ENCODE peak calls at places on chromosomes 6 and 20, in seven cellular contexts. One of them, this sample, is unnamed.

GRCh38 chr6:29791786-29792122 is 35.9 kb upstream of the HLA-G start:
- DNase-seq in H1: no peak
- DNase-seq in mesenchymal stem cell: no peak
- DNase-seq in trophoblast cell: no peak
- DNase-seq in mesendoderm: no peak
- DNase-seq in IMR-90: no peak
- DNase-seq in neuronal stem cell: no peak
- DNase-seq in this sample: no peak

GRCh38 chr6:110476046-110476849 is at the start of gene SLC22A16:
- DNase-seq in mesenchymal stem cell: no peak
- DNase-seq in H1: no peak
- DNase-seq in mesendoderm: no peak
- DNase-seq in trophoblast cell: no peak
- DNase-seq in IMR-90: no peak
- DNase-seq in neuronal stem cell: no peak
- DNase-seq in this sample: no peak

GRCh38 chr20:401682-402495 is 6.2 kb upstream of the RBCK1 start:
- DNase-seq in mesendoderm: peak; percentile 42
- DNase-seq in neuronal stem cell: no peak
- DNase-seq in trophoblast cell: peak; percentile 31
- DNase-seq in mesenchymal stem cell: no peak
- DNase-seq in H1: no peak
- DNase-seq in IMR-90: peak; percentile 80
- DNase-seq in this sample: no peak

GRCh38 chr20:24981750-24982149 is 10.8 kb downstream of the APMAP start:
- DNase-seq in H1: no peak
- DNase-seq in trophoblast cell: no peak
- DNase-seq in IMR-90: no peak
- DNase-seq in mesendoderm: no peak
- DNase-seq in neuronal stem cell: no peak
- DNase-seq in mesenchymal stem cell: no peak
- DNase-seq in this sample: peak; percentile 4

GRCh38 chr6:79694623-79695311 is 63.6 kb downstream of the SH3BGRL2 start:
- DNase-seq in mesendoderm: peak; percentile 48
- DNase-seq in IMR-90: no peak
- DNase-seq in H1: no peak
- DNase-seq in neuronal stem cell: no peak
- DNase-seq in trophoblast cell: no peak
- DNase-seq in mesenchymal stem cell: no peak
- DNase-seq in this sample: no peak

GRCh38 chr6:16901777-16902176 is 140.5 kb upstream of the ATXN1 start:
- DNase-seq in mesenchymal stem cell: no peak
- DNase-seq in trophoblast cell: no peak
- DNase-seq in IMR-90: peak; percentile 61
- DNase-seq in mesendoderm: no peak
- DNase-seq in neuronal stem cell: no peak
- DNase-seq in H1: no peak
- DNase-seq in this sample: no peak

GRCh38 chr20:16712541-16712947 is 17.3 kb upstream of the SNRPB2 start:
- DNase-seq in mesendoderm: no peak
- DNase-seq in neuronal stem cell: no peak
- DNase-seq in H1: no peak
- DNase-seq in trophoblast cell: no peak
- DNase-seq in IMR-90: no peak
- DNase-seq in mesenchymal stem cell: no peak
- DNase-seq in this sample: no peak

GRCh38 chr6:26017567-26017966 is 55.0 kb downstream of the TRIM38 start:
- DNase-seq in neuronal stem cell: peak; percentile 67
- DNase-seq in mesendoderm: peak; percentile 95
- DNase-seq in trophoblast cell: peak; percentile 4
- DNase-seq in mesenchymal stem cell: peak; percentile 80
- DNase-seq in IMR-90: peak; percentile 95
- DNase-seq in H1: no peak
- DNase-seq in this sample: peak; percentile 80

GRCh38 chr20:37574199-37574890 is 46.7 kb upstream of the BLCAP start:
- DNase-seq in H1: no peak
- DNase-seq in mesendoderm: no peak
- DNase-seq in neuronal stem cell: no peak
- DNase-seq in trophoblast cell: no peak
- DNase-seq in IMR-90: no peak
- DNase-seq in mesenchymal stem cell: no peak
- DNase-seq in this sample: peak; percentile 17

GRCh38 chr6:86775893-86776292 is 161.4 kb upstream of the HTR1E start:
- DNase-seq in neuronal stem cell: no peak
- DNase-seq in H1: no peak
- DNase-seq in trophoblast cell: no peak
- DNase-seq in mesendoderm: no peak
- DNase-seq in IMR-90: no peak
- DNase-seq in mesenchymal stem cell: no peak
- DNase-seq in this sample: no peak

GRCh38 chr6:156700440-156701057 is 76.6 kb upstream of the ARID1B start:
- DNase-seq in mesendoderm: no peak
- DNase-seq in H1: no peak
- DNase-seq in mesenchymal stem cell: no peak
- DNase-seq in neuronal stem cell: no peak
- DNase-seq in IMR-90: no peak
- DNase-seq in trophoblast cell: no peak
- DNase-seq in this sample: no peak

GRCh38 chr6:90495216-90495817 is 91.6 kb downstream of the MAP3K7 start:
- DNase-seq in IMR-90: no peak
- DNase-seq in trophoblast cell: no peak
- DNase-seq in neuronal stem cell: no peak
- DNase-seq in mesenchymal stem cell: no peak
- DNase-seq in H1: no peak
- DNase-seq in mesendoderm: no peak
- DNase-seq in this sample: peak; percentile 74

GRCh38 chr6:52566201-52566600 is 10.7 kb downstream of the TRAM2 start:
- DNase-seq in neuronal stem cell: no peak
- DNase-seq in IMR-90: no peak
- DNase-seq in H1: no peak
- DNase-seq in trophoblast cell: no peak
- DNase-seq in mesendoderm: no peak
- DNase-seq in mesenchymal stem cell: no peak
- DNase-seq in this sample: no peak

GRCh38 chr6:35810831-35811698 is 5.9 kb downstream of the LHFPL5 start:
- DNase-seq in IMR-90: peak; percentile 69
- DNase-seq in mesendoderm: no peak
- DNase-seq in H1: no peak
- DNase-seq in trophoblast cell: no peak
- DNase-seq in neuronal stem cell: no peak
- DNase-seq in mesenchymal stem cell: peak; percentile 81
- DNase-seq in this sample: no peak

GRCh38 chr20:3471397-3472021 is 691 bp downstream of the ATRN start:
- DNase-seq in trophoblast cell: no peak
- DNase-seq in H1: no peak
- DNase-seq in IMR-90: no peak
- DNase-seq in mesenchymal stem cell: peak; percentile 2
- DNase-seq in mesendoderm: no peak
- DNase-seq in neuronal stem cell: no peak
- DNase-seq in this sample: no peak

GRCh38 chr20:61477366-61477966 is 225.4 kb downstream of the CDH4 start:
- DNase-seq in mesenchymal stem cell: no peak
- DNase-seq in H1: no peak
- DNase-seq in IMR-90: no peak
- DNase-seq in neuronal stem cell: no peak
- DNase-seq in mesendoderm: no peak
- DNase-seq in trophoblast cell: no peak
- DNase-seq in this sample: peak; percentile 14

GRCh38 chr6:31495580-31495979 is 2.4 kb upstream of the MICB start:
- DNase-seq in mesendoderm: peak; percentile 43
- DNase-seq in neuronal stem cell: no peak
- DNase-seq in IMR-90: peak; percentile 62
- DNase-seq in trophoblast cell: no peak
- DNase-seq in H1: no peak
- DNase-seq in mesenchymal stem cell: peak; percentile 77
- DNase-seq in this sample: no peak

GRCh38 chr20:9582137-9582536 is 67.7 kb downstream of the LAMP5 start:
- DNase-seq in mesenchymal stem cell: no peak
- DNase-seq in trophoblast cell: no peak
- DNase-seq in H1: no peak
- DNase-seq in neuronal stem cell: no peak
- DNase-seq in IMR-90: no peak
- DNase-seq in mesendoderm: no peak
- DNase-seq in this sample: no peak

GRCh38 chr20:41261260-41261659 is 56.3 kb downstream of the ZHX3 start:
- DNase-seq in neuronal stem cell: no peak
- DNase-seq in trophoblast cell: no peak
- DNase-seq in IMR-90: no peak
- DNase-seq in mesendoderm: peak; percentile 63
- DNase-seq in mesenchymal stem cell: peak; percentile 18
- DNase-seq in H1: no peak
- DNase-seq in this sample: no peak

GRCh38 chr20:62675156-62675871 is 33.0 kb downstream of the SLCO4A1 start:
- DNase-seq in mesenchymal stem cell: no peak
- DNase-seq in neuronal stem cell: no peak
- DNase-seq in H1: no peak
- DNase-seq in mesendoderm: no peak
- DNase-seq in IMR-90: no peak
- DNase-seq in trophoblast cell: peak; percentile 58
- DNase-seq in this sample: no peak

GRCh38 chr6:30687659-30688431 is 1.4 kb upstream of the PPP1R18 start:
- DNase-seq in neuronal stem cell: no peak
- DNase-seq in H1: no peak
- DNase-seq in IMR-90: peak; percentile 47
- DNase-seq in trophoblast cell: no peak
- DNase-seq in mesendoderm: peak; percentile 58
- DNase-seq in mesenchymal stem cell: peak; percentile 59
- DNase-seq in this sample: peak; percentile 53

GRCh38 chr6:169498887-169499513 is 202.8 kb downstream of the WDR27 start:
- DNase-seq in H1: no peak
- DNase-seq in mesenchymal stem cell: no peak
- DNase-seq in trophoblast cell: no peak
- DNase-seq in mesendoderm: no peak
- DNase-seq in neuronal stem cell: no peak
- DNase-seq in IMR-90: peak; percentile 6
- DNase-seq in this sample: no peak

DNA sequence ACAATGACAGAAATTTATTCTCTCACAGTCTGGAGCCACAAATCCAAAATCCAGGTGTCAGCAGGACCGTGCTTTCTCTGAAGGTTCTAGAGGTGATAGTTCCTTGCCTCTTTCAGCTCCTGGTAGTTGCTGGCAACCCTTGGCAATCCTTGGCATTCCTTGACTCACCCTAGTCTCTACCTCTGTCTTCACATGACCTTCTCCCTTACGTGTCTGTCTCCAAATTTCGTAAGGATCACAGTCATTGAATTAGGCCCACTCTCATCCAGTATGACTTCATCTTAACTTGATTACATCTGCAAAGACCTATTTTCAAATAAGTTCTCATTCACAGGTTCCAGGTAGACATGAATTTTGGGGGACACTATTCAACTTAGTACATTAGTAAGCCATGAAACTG is 143.1 kb downstream of the CEP57L1 start:
- DNase-seq in trophoblast cell: no peak
- DNase-seq in H1: no peak
- DNase-seq in neuronal stem cell: no peak
- DNase-seq in mesendoderm: no peak
- DNase-seq in IMR-90: no peak
- DNase-seq in mesenchymal stem cell: peak; percentile 23
- DNase-seq in this sample: no peak
- H2BK120ac ChIP-seq in trophoblast cell: no peak overlapping the region
- H2BK120ac ChIP-seq in H1: no peak overlapping the region
- H2BK120ac ChIP-seq in neuronal stem cell: no peak overlapping the region
- H2BK120ac ChIP-seq in mesendoderm: no peak overlapping the region
- H2BK120ac ChIP-seq in IMR-90: no peak overlapping the region
- H2BK120ac ChIP-seq in mesenchymal stem cell: no peak overlapping the region
- H2BK120ac ChIP-seq in this sample: no peak overlapping the region

DNA sequence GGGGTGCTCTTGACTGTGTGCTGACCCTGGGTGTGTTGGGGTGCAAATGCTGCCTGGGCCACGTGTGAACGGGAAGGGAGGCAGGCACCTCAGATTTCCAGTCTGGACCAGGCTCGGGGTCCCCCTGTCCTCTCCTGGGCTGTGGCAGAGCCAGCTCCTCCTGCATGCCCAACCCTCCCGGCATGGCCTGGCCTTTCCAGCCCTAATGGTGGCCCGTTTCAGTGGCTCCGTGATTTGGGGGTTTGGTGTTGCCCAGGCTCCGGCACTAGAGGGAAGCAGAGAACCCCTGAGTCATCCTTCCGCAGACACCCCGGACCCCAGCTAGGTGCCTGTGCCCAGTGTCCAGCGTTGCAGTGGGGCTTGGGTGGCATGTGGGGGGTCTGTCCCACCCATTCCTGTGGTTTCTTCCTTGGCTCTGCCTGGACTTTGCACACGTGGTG is 9.1 kb downstream of the RBM38 start:
- DNase-seq in trophoblast cell: no peak
- DNase-seq in mesendoderm: no peak
- DNase-seq in IMR-90: no peak
- DNase-seq in mesenchymal stem cell: no peak
- DNase-seq in neuronal stem cell: no peak
- DNase-seq in H1: no peak
- DNase-seq in this sample: no peak
- H3K18ac ChIP-seq in trophoblast cell: no peak overlapping the region
- H3K18ac ChIP-seq in mesendoderm: no peak overlapping the region
- H3K18ac ChIP-seq in IMR-90: no peak overlapping the region
- H3K18ac ChIP-seq in mesenchymal stem cell: no peak overlapping the region
- H3K18ac ChIP-seq in neuronal stem cell: peak overlapping the region; percentile 30
- H3K18ac ChIP-seq in H1: no peak overlapping the region
- H3K18ac ChIP-seq in this sample: no peak overlapping the region

DNA sequence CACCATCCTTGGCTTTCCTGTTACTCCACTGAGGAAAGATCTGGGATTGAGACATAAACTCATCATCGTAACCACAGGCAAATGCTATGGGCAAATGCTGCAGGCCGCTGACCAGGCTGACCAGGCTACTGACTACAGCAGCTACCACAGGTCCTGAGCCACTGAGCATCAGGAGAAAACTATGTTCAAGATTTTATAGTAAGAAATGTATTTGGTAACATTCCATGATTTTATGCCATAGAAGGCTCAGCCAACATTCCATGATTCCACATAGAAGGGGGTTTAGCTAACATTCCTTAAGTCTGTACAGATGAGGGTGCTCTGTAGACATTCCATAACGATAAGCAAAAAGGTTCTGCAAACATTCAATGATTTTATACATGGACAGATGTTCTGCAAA is 16.1 kb upstream of the B4GALT5 start:
- DNase-seq in mesenchymal stem cell: no peak
- DNase-seq in mesendoderm: no peak
- DNase-seq in trophoblast cell: peak; percentile 92
- DNase-seq in H1: no peak
- DNase-seq in IMR-90: peak; percentile 69
- DNase-seq in neuronal stem cell: no peak
- DNase-seq in this sample: no peak
- H2BK120ac ChIP-seq in mesenchymal stem cell: no peak overlapping the region
- H2BK120ac ChIP-seq in mesendoderm: no peak overlapping the region
- H2BK120ac ChIP-seq in trophoblast cell: no peak overlapping the region
- H2BK120ac ChIP-seq in H1: no peak overlapping the region
- H2BK120ac ChIP-seq in IMR-90: no peak overlapping the region
- H2BK120ac ChIP-seq in neuronal stem cell: no peak overlapping the region
- H2BK120ac ChIP-seq in this sample: no peak overlapping the region

GRCh38 chr6:165817771-165818170 is 154.7 kb upstream of the PDE10A start:
- DNase-seq in IMR-90: no peak
- DNase-seq in mesenchymal stem cell: no peak
- DNase-seq in H1: no peak
- DNase-seq in neuronal stem cell: no peak
- DNase-seq in trophoblast cell: no peak
- DNase-seq in mesendoderm: no peak
- DNase-seq in this sample: no peak
- H3K18ac ChIP-seq in IMR-90: no peak overlapping the region
- H3K18ac ChIP-seq in mesenchymal stem cell: no peak overlapping the region
- H3K18ac ChIP-seq in H1: peak overlapping the region; percentile 63
- H3K18ac ChIP-seq in neuronal stem cell: no peak overlapping the region
- H3K18ac ChIP-seq in trophoblast cell: no peak overlapping the region
- H3K18ac ChIP-seq in mesendoderm: no peak overlapping the region
- H3K18ac ChIP-seq in this sample: peak overlapping the region; percentile 43

GRCh38 chr6:2669067-2669710 is 81.5 kb downstream of the MYLK4 start:
- DNase-seq in mesendoderm: no peak
- DNase-seq in IMR-90: no peak
- DNase-seq in mesenchymal stem cell: no peak
- DNase-seq in neuronal stem cell: no peak
- DNase-seq in H1: no peak
- DNase-seq in trophoblast cell: no peak
- DNase-seq in this sample: no peak
- H2BK120ac ChIP-seq in mesendoderm: no peak overlapping the region
- H2BK120ac ChIP-seq in IMR-90: no peak overlapping the region
- H2BK120ac ChIP-seq in mesenchymal stem cell: no peak overlapping the region
- H2BK120ac ChIP-seq in neuronal stem cell: no peak overlapping the region
- H2BK120ac ChIP-seq in H1: no peak overlapping the region
- H2BK120ac ChIP-seq in trophoblast cell: no peak overlapping the region
- H2BK120ac ChIP-seq in this sample: no peak overlapping the region

This sample was measured in H9.